ENCODE peak calls at places on chromosomes 13 and 19, in five cellular contexts. T is HCT116; C is ascending aorta; U is psoas muscle; A is CD4-positive, alpha-beta T cell. V is an unnamed sample.
A peak's percentile ranks its signal among the peaks of the same experiment; 100 is the strongest.

GRCh38 chr13:99385161-99385560 is 78.0 kb upstream of the GPR183 start:
- DNase-seq in T (no peak), C (peak; percentile 61), U (no peak), A (no peak), V (no peak)

GRCh38 chr13:113671066-113672001 is 4.3 kb downstream of the GRK1 start:
- DNase-seq in T (no peak), C (peak; percentile 53), U (peak; percentile 40), A (no peak), V (no peak)

GRCh38 chr19:48445256-48445605 is 552 bp upstream of the GRWD1 start:
- DNase-seq in T (peak; percentile 77), C (peak; percentile 73), U (no peak), A (no peak), V (peak; percentile 96)

GRCh38 chr13:52428295-52428694 is 22.1 kb downstream of the VPS36 start:
- DNase-seq in T (no peak), C (no peak), U (no peak), A (no peak), V (peak; percentile 83)

GRCh38 chr19:4654437-4655361 is 15.4 kb downstream of the TNFAIP8L1 start:
- DNase-seq in T (no peak), C (no peak), U (no peak), A (no peak), V (no peak)

GRCh38 chr13:94416454-94417080 is 62.9 kb downstream of the DCT start:
- DNase-seq in T (peak; percentile 51), C (no peak), U (no peak), A (no peak), V (no peak)

GRCh38 chr19:4183967-4184717 is 1.7 kb downstream of the ANKRD24 start:
- DNase-seq in T (no peak), C (no peak), U (peak; percentile 75), A (no peak), V (no peak)

GRCh38 chr19:41195675-41196497 is 2.9 kb downstream of the CYP2S1 start:
- DNase-seq in T (no peak), C (no peak), U (no peak), A (no peak), V (peak; percentile 46)

GRCh38 chr13:48162182-48162581 is 67.3 kb upstream of the MED4 start:
- DNase-seq in T (no peak), C (no peak), U (no peak), A (no peak), V (no peak)

GRCh38 chr13:26401578-26402021 is 147.7 kb downstream of the CDK8 start:
- DNase-seq in T (no peak), C (no peak), U (no peak), A (no peak), V (no peak)

GRCh38 chr19:3520166-3521103 is 14.3 kb downstream of the FZR1 start:
- DNase-seq in T (no peak), C (peak; percentile 59), U (no peak), A (no peak), V (no peak)

GRCh38 chr19:52992109-52993004 is 21.4 kb upstream of the ERVV-1 start:
- DNase-seq in T (no peak), C (peak; percentile 66), U (no peak), A (no peak), V (peak; percentile 5)

GRCh38 chr19:9406798-9407352 is 28.5 kb downstream of the ZNF266 start:
- DNase-seq in T (no peak), C (peak; percentile 69), U (peak; percentile 88), A (peak; percentile 10), V (peak; percentile 86)

GRCh38 chr13:27976362-27977177 is 7.5 kb upstream of the CDX2 start:
- DNase-seq in T (no peak), C (peak; percentile 27), U (no peak), A (no peak), V (no peak)

GRCh38 chr19:6761053-6761676 is 6.1 kb downstream of the SH2D3A start:
- DNase-seq in T (no peak), C (no peak), U (no peak), A (no peak), V (no peak)

GRCh38 chr13:92802776-92803175 is 423.8 kb upstream of the GPC6 start:
- DNase-seq in T (no peak), C (no peak), U (no peak), A (no peak), V (peak; percentile 75)

GRCh38 chr13:28611021-28611420 is 47.9 kb upstream of the POMP start:
- DNase-seq in T (no peak), C (no peak), U (no peak), A (no peak), V (no peak)

GRCh38 chr19:48283908-48284307 is 14.0 kb downstream of the ZNF114 start:
- DNase-seq in T (no peak), C (no peak), U (no peak), A (no peak), V (peak; percentile 61)

GRCh38 chr19:31974290-31974689 is 371.1 kb upstream of the ZNF507 start:
- DNase-seq in T (no peak), C (no peak), U (no peak), A (no peak), V (no peak)

GRCh38 chr19:15251010-15251748 is 18.9 kb upstream of the EPHX3 start:
- DNase-seq in T (no peak), C (peak; percentile 90), U (peak; percentile 72), A (no peak), V (peak; percentile 74)

GRCh38 chr19:16571283-16571682 is 932 bp downstream of the SLC35E1 start:
- DNase-seq in T (no peak), C (no peak), U (no peak), A (no peak), V (peak; percentile 38)

GRCh38 chr19:39599116-39599515 is 3.2 kb upstream of the LGALS13 start:
- DNase-seq in T (no peak), C (no peak), U (no peak), A (no peak), V (peak; percentile 38)

GRCh38 chr19:5801796-5802616 is 2.9 kb upstream of the NRTN start:
- DNase-seq in T (no peak), C (no peak), U (no peak), A (no peak), V (no peak)

GRCh38 chr19:38458991-38459390 is 25.5 kb downstream of the RYR1 start:
- DNase-seq in T (no peak), C (no peak), U (no peak), A (no peak), V (no peak)
- TF ChIP-seq CTCF in T (no peak), C (no peak), U (no peak), A (no peak), V (no peak)

GRCh38 chr13:45702869-45703391 is 810 bp downstream of the CBY2 start:
- DNase-seq in T (no peak), C (no peak), U (no peak), A (no peak), V (no peak)

GRCh38 chr13:45704211-45704739 is 2.2 kb downstream of the CBY2 start:
- DNase-seq in T (no peak), C (no peak), U (no peak), A (no peak), V (no peak)

GRCh38 chr13:45705145-45705695 is 3.1 kb downstream of the CBY2 start:
- DNase-seq in T (no peak), C (no peak), U (no peak), A (no peak), V (no peak)

GRCh38 chr13:45702088-45702487 is at the start of gene CBY2:
- DNase-seq in T (no peak), C (no peak), U (no peak), A (no peak), V (no peak)

DNA sequence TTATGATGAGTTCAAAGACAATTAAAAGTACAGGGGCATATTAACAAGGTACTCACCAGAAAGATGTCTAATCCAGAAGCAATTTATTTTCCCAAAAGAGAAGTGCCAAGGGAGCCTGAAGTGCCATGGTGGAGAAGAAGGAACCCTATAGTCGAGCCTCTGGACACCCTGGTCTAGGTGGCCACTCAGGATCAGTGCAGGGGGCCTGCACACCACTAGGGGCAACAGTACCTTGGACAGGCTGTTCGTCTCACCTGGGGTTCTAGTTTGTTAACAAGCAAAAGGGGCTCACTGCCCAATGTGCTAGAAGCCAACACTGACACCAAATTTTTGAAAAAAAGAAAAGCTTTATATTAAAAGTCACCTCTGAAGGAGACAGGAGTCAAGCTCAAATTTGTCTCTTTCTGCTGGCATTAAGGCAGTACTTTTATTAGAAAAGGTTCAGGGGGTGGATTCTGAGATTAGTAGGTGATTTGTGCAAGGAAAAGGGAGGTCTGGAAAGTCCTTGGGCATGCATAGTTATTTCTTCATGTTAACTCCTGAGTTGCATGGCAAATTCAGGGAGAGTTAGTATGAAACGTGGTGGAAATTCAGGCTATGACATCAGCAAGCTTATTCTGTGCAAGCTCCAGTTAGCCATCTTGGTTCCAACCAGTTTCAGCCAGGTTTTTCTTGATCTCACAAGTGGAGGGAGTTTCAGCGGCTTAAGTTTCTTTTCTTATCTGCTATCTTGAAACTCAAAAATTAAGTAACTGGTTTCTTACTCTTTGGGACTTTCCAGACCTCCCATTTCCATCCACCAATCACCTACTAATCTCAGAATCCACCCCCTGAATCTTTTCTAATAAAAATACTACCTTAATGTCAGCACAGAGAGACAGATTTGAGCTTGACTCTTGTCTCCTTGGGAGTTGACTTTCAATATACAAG is 884 bp upstream of the CBY2 start:
- DNase-seq in T (no peak), C (no peak), U (no peak), A (no peak), V (peak; percentile 5)
- TF ChIP-seq CTCF in T (peak; percentile 49), C (no peak), U (no peak), A (no peak), V (no peak)

DNA sequence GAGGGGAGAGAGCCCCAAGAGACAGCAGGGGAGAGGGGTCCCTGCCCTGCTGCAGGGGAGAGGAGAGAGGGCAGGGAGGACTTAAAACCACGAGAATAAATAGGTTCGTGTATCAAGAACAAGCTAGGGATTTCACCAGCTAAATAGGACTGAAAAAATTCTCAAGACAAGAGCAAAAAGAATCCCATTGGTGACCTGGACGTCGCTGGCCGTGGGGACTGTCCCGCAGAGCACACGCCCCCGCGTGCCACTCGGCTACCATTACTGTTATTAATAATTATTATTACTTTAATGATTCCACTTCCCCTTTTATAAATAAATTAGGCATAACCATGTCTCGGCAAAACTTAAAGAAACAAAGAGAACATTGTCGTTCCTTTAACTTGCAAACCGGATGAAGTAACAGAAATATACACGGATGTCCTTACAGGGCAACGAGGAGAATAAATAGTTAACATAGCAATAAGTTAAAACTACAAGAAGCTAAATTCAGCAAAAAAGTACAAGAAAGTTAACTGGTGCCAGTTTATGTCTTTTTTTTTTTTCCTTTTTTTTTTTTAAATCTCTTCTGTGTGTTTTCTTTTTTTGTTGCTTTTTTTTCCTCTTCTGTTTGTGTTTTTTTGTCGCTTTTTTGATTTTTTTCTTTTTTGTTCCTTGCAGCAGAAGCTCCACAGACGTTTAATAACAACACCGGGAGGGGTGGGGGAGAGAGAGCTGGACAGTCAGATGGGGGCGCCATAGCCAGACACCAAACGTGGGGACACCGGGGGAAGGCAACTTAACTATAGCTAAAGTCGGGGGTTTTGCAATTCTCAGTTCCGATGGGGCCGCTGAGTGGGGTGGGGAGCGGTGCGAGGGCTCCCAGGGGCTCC is 16.7 kb downstream of the PRKCSH start:
- DNase-seq in T (no peak), C (no peak), U (no peak), A (no peak), V (no peak)
- TF ChIP-seq CTCF in T (peak; percentile 17), C (no peak), U (no peak), A (no peak), V (no peak)

DNA sequence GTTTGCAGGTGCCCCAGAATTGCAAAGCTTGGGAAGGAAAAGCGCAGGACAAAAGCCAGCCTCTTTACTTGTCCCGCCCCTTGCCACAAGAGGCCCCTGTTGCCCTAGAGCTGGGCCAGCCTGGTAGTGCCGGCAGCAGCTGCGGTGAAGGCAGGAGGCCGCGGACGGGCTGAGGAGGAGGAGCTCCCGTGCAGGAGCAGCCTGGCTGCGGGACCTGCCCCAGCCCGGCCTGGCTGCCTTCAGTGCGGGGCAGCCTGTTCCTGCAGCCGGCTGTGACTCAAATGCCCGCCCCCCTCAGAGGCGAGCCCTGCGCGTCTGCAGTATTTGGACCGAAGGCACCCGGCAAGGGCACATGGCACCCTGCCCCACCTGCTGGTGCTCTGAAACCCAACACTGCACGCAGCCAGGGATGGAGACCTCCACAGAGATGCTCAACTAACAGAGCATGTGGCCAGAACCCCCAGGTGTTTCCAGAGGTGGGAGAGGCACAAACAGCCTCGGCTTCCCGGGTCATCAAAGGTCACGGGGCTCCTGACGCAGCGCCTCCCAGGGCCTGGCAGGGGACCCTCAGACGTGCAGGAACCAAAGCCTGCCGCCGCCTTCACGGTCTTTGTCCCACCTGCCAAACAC is 29.7 kb downstream of the NAXD start:
- DNase-seq in T (no peak), C (peak; percentile 72), U (peak; percentile 83), A (peak; percentile 25), V (peak; percentile 54)
- TF ChIP-seq CTCF in T (peak; percentile 13), C (peak; percentile 4), U (peak; percentile 45), A (no peak), V (peak; percentile 26)